ENCODE peak calls at places on chromosomes 4 and X, in seven cellular contexts. G, P, V, Q, I, X and N are unnamed samples.

GRCh38 chr4:89204624-89205023 is 93.3 kb downstream of the TIGD2 start:
- DNase-seq in G (no peak), P (no peak), V (no peak), Q (no peak), I (no peak), X (peak), N (peak)

GRCh38 chr4:185772391-185773093 is 39.5 kb downstream of the SORBS2 start:
- DNase-seq in G (no peak), P (no peak), V (no peak), Q (no peak), I (no peak), X (no peak), N (no peak)

GRCh38 chrX:13598877-13599276 is 29.5 kb downstream of the EGFL6 start:
- DNase-seq in G (no peak), P (no peak), V (peak), Q (no peak), I (peak), X (peak), N (peak)

GRCh38 chr4:6395466-6396228 is 76.8 kb downstream of the PPP2R2C start:
- DNase-seq in G (no peak), P (no peak), V (peak), Q (no peak), I (no peak), X (no peak), N (no peak)

GRCh38 chr4:187501731-187502130 is 493.8 kb upstream of the ZFP42 start:
- DNase-seq in G (no peak), P (no peak), V (no peak), Q (no peak), I (no peak), X (no peak), N (no peak)

GRCh38 chr4:183200453-183200852 is 101.4 kb downstream of the WWC2 start:
- DNase-seq in G (peak), P (no peak), V (peak), Q (no peak), I (peak), X (peak), N (peak)

GRCh38 chrX:154731881-154732280 is 19.0 kb downstream of the GAB3 start:
- DNase-seq in G (no peak), P (no peak), V (no peak), Q (no peak), I (no peak), X (peak), N (no peak)

GRCh38 chrX:79084923-79085322 is 59.6 kb upstream of the GPR174 start:
- DNase-seq in G (no peak), P (no peak), V (no peak), Q (no peak), I (no peak), X (no peak), N (no peak)

GRCh38 chr4:169416997-169417396 is 146.2 kb upstream of the SH3RF1 start:
- DNase-seq in G (peak), P (no peak), V (no peak), Q (no peak), I (no peak), X (no peak), N (no peak)

GRCh38 chrX:82412851-82413250 is 1095.2 kb upstream of the POU3F4 start:
- DNase-seq in G (peak), P (no peak), V (no peak), Q (no peak), I (peak), X (no peak), N (peak)

GRCh38 chr4:125187221-125187620 is 127.5 kb upstream of the FAT4 start:
- DNase-seq in G (no peak), P (no peak), V (no peak), Q (no peak), I (peak), X (peak), N (peak)

GRCh38 chrX:139864613-139865012 is 68.2 kb downstream of the ATP11C start:
- DNase-seq in G (no peak), P (no peak), V (no peak), Q (no peak), I (no peak), X (no peak), N (no peak)

GRCh38 chrX:41108684-41109205 is 23.5 kb downstream of the USP9X start:
- DNase-seq in G (no peak), P (no peak), V (no peak), Q (no peak), I (no peak), X (no peak), N (no peak)

GRCh38 chrX:108036298-108036973 is 8.4 kb upstream of the VSIG1 start:
- DNase-seq in G (peak), P (no peak), V (peak), Q (no peak), I (peak), X (peak), N (peak)

GRCh38 chr4:106854970-106855369 is 181.1 kb downstream of the DKK2 start:
- DNase-seq in G (no peak), P (no peak), V (no peak), Q (no peak), I (no peak), X (peak), N (no peak)

GRCh38 chr4:76540496-76540895 is 105.5 kb downstream of the SHROOM3 start:
- DNase-seq in G (no peak), P (no peak), V (no peak), Q (no peak), I (no peak), X (no peak), N (no peak)

GRCh38 chr4:95548738-95549245 is at the start of gene UNC5C:
- DNase-seq in G (peak), P (no peak), V (peak), Q (no peak), I (peak), X (peak), N (peak)

GRCh38 chr4:86432552-86433134 is 72.8 kb upstream of the MAPK10 start:
- DNase-seq in G (no peak), P (no peak), V (no peak), Q (no peak), I (no peak), X (no peak), N (no peak)

GRCh38 chr4:84503495-84504437 is 4.7 kb upstream of the NKX6-1 start:
- DNase-seq in G (peak), P (peak), V (peak), Q (no peak), I (peak), X (peak), N (peak)

GRCh38 chr4:84994280-84994679 is 27.8 kb upstream of the WDFY3 start:
- DNase-seq in G (no peak), P (no peak), V (no peak), Q (no peak), I (peak), X (no peak), N (no peak)

GRCh38 chr4:53920883-53921282 is 143.5 kb downstream of the CHIC2 start:
- DNase-seq in G (no peak), P (no peak), V (no peak), Q (no peak), I (no peak), X (no peak), N (no peak)

GRCh38 chrX:1222511-1223252 is 10.2 kb upstream of the CRLF2 start:
- DNase-seq in G (peak), P (no peak), V (peak), Q (no peak), I (peak), X (peak), N (peak)

GRCh38 chr4:156662921-156663320 is 308.7 kb downstream of the PDGFC start:
- DNase-seq in G (no peak), P (no peak), V (no peak), Q (no peak), I (no peak), X (peak), N (peak)

GRCh38 chr4:1533501-1534064 is 127.3 kb upstream of the NKX1-1 start:
- DNase-seq in G (no peak), P (no peak), V (no peak), Q (no peak), I (no peak), X (no peak), N (no peak)

GRCh38 chrX:24423960-24424359 is 41.1 kb upstream of the PDK3 start:
- DNase-seq in G (no peak), P (no peak), V (no peak), Q (no peak), I (no peak), X (peak), N (no peak)

GRCh38 chr4:69894221-69894620 is 34.3 kb upstream of the SULT1E1 start:
- DNase-seq in G (no peak), P (no peak), V (no peak), Q (no peak), I (no peak), X (no peak), N (no peak)

GRCh38 chr4:6716958-6717655 is 1.1 kb downstream of the BLOC1S4 start:
- DNase-seq in G (no peak), P (no peak), V (no peak), Q (no peak), I (no peak), X (no peak), N (no peak)

GRCh38 chr4:178632415-178632814 is 1190.2 kb upstream of the AGA start:
- DNase-seq in G (peak), P (no peak), V (no peak), Q (no peak), I (no peak), X (no peak), N (no peak)

GRCh38 chr4:75385139-75385538 is 129.1 kb downstream of the RCHY1 start:
- DNase-seq in G (no peak), P (no peak), V (no peak), Q (no peak), I (no peak), X (no peak), N (no peak)

GRCh38 chr4:99529218-99529617 is 18.4 kb downstream of the C4orf17 start:
- DNase-seq in G (no peak), P (no peak), V (no peak), Q (no peak), I (no peak), X (no peak), N (no peak)

GRCh38 chr4:47468686-47469365 is 5.3 kb upstream of the COMMD8 start:
- DNase-seq in G (no peak), P (no peak), V (no peak), Q (no peak), I (no peak), X (peak), N (no peak)

GRCh38 chrX:6954836-6955235 is 192.7 kb upstream of the STS start:
- DNase-seq in G (no peak), P (no peak), V (no peak), Q (no peak), I (no peak), X (no peak), N (no peak)

GRCh38 chr4:5888222-5888701 is 4.6 kb downstream of the CRMP1 start:
- DNase-seq in G (no peak), P (peak), V (no peak), Q (no peak), I (no peak), X (no peak), N (no peak)

GRCh38 chr4:33890841-33891240 is 2353.5 kb downstream of the ARAP2 start:
- DNase-seq in G (no peak), P (no peak), V (no peak), Q (no peak), I (no peak), X (no peak), N (no peak)

GRCh38 chr4:143721317-143721716 is 20.8 kb upstream of the FREM3 start:
- DNase-seq in G (peak), P (no peak), V (no peak), Q (no peak), I (no peak), X (no peak), N (no peak)

GRCh38 chrX:96540111-96540631 is 144.5 kb upstream of the DIAPH2 start:
- DNase-seq in G (no peak), P (no peak), V (no peak), Q (no peak), I (no peak), X (no peak), N (no peak)